ENCODE peak calls at places on chromosomes 3 and 15, in four cellular contexts. F, H, L and B are unnamed samples.

GRCh38 chr3:80696280-80696679 is 928.5 kb upstream of the ROBO1 start:
- DNase-seq in F (no peak), H (no peak), L (no peak), B (no peak)

GRCh38 chr15:62782100-62782791 is 260.3 kb upstream of the TPM1 start:
- DNase-seq in F (peak; percentile 76), H (peak; percentile 97), L (peak; percentile 70), B (peak; percentile 54)

GRCh38 chr3:114571363-114571762 is 277.5 kb downstream of the TIGIT start:
- DNase-seq in F (no peak), H (no peak), L (no peak), B (no peak)

GRCh38 chr3:37993811-37994638 is 3.4 kb downstream of the VILL start:
- DNase-seq in F (peak; percentile 86), H (peak; percentile 93), L (peak; percentile 92), B (peak; percentile 79)

GRCh38 chr3:44509393-44509921 is 32.0 kb upstream of the ZNF445 start:
- DNase-seq in F (no peak), H (peak; percentile 7), L (no peak), B (peak; percentile 5)

GRCh38 chr3:112333002-112333385 is at the start of gene CD200:
- DNase-seq in F (peak; percentile 75), H (peak; percentile 75), L (no peak), B (peak; percentile 45)

GRCh38 chr15:64532921-64533320 is 72.5 kb downstream of the ZNF609 start:
- DNase-seq in F (no peak), H (peak; percentile 33), L (no peak), B (peak; percentile 38)

GRCh38 chr3:149657796-149658443 is at the start of gene WWTR1:
- DNase-seq in F (peak; percentile 97), H (peak; percentile 97), L (no peak), B (peak; percentile 95)

GRCh38 chr3:14440531-14441239 is 38.3 kb downstream of the SLC6A6 start:
- DNase-seq in F (no peak), H (peak; percentile 34), L (no peak), B (no peak)

GRCh38 chr15:52068004-52068403 is 44.6 kb downstream of the BCL2L10 start:
- DNase-seq in F (no peak), H (peak; percentile 33), L (no peak), B (no peak)

GRCh38 chr15:55774113-55774970 is 31.4 kb upstream of the PRTG start:
- DNase-seq in F (no peak), H (peak; percentile 40), L (peak; percentile 73), B (peak; percentile 17)

GRCh38 chr3:147371771-147372340 is 34.5 kb downstream of the ZIC4 start:
- DNase-seq in F (no peak), H (no peak), L (no peak), B (no peak)

GRCh38 chr3:86996261-86996955 is 5.5 kb upstream of the VGLL3 start:
- DNase-seq in F (no peak), H (peak; percentile 79), L (no peak), B (no peak)

GRCh38 chr15:52331490-52332240 is 36.1 kb upstream of the MYO5C start:
- DNase-seq in F (no peak), H (peak; percentile 63), L (peak; percentile 89), B (peak; percentile 35)

GRCh38 chr3:127676456-127676855 is 3.7 kb downstream of the ABTB1 start:
- DNase-seq in F (no peak), H (no peak), L (no peak), B (peak; percentile 36)

GRCh38 chr15:26771168-26771916 is 1.5 kb downstream of the GABRB3 start:
- DNase-seq in F (peak; percentile 21), H (peak; percentile 2), L (no peak), B (no peak)

GRCh38 chr3:11662392-11662990 is 18.8 kb upstream of the VGLL4 start:
- DNase-seq in F (no peak), H (peak; percentile 43), L (no peak), B (no peak)

GRCh38 chr15:40054056-40054745 is 15.2 kb upstream of the SRP14 start:
- DNase-seq in F (no peak), H (no peak), L (no peak), B (no peak)

GRCh38 chr3:38349684-38350359 is 3.2 kb downstream of the XYLB start:
- DNase-seq in F (no peak), H (no peak), L (no peak), B (peak; percentile 54)

GRCh38 chr15:68228971-68229385 is 550 bp downstream of the CLN6 start:
- DNase-seq in F (peak; percentile 29), H (no peak), L (peak; percentile 74), B (no peak)

GRCh38 chr15:66080791-66081475 is 172.6 kb downstream of the MEGF11 start:
- DNase-seq in F (peak; percentile 76), H (peak; percentile 65), L (no peak), B (peak; percentile 83)

GRCh38 chr3:85533586-85533985 is 574.8 kb downstream of the CADM2 start:
- DNase-seq in F (no peak), H (no peak), L (no peak), B (no peak)

GRCh38 chr3:127406309-127407025 is 118.6 kb upstream of the PRR20G start:
- DNase-seq in F (no peak), H (peak; percentile 11), L (peak; percentile 75), B (no peak)

GRCh38 chr15:57048930-57049550 is 130.6 kb downstream of the TCF12 start:
- DNase-seq in F (no peak), H (no peak), L (no peak), B (no peak)

GRCh38 chr3:130905551-130905950 is 11.7 kb downstream of the ATP2C1 start:
- DNase-seq in F (no peak), H (peak; percentile 83), L (peak; percentile 77), B (no peak)

GRCh38 chr3:184050217-184050847 is 2.5 kb upstream of the HTR3C start:
- DNase-seq in F (no peak), H (no peak), L (peak; percentile 50), B (no peak)

GRCh38 chr3:148707596-148708386 is 10.1 kb downstream of the AGTR1 start:
- DNase-seq in F (no peak), H (peak; percentile 18), L (no peak), B (no peak)

GRCh38 chr3:166456291-166456690 is 619.1 kb upstream of the BCHE start:
- DNase-seq in F (no peak), H (no peak), L (no peak), B (no peak)

GRCh38 chr3:27568393-27568792 is 84.2 kb upstream of the SLC4A7 start:
- DNase-seq in F (peak; percentile 10), H (peak; percentile 78), L (no peak), B (peak; percentile 52)

GRCh38 chr3:140397847-140398246 is 280.0 kb upstream of the TRIM42 start:
- DNase-seq in F (no peak), H (no peak), L (no peak), B (no peak)

GRCh38 chr15:66249623-66250174 is 3.9 kb downstream of the MEGF11 start:
- DNase-seq in F (no peak), H (no peak), L (no peak), B (no peak)

GRCh38 chr3:19202754-19203153 is 54.4 kb downstream of the KCNH8 start:
- DNase-seq in F (no peak), H (no peak), L (no peak), B (no peak)

GRCh38 chr15:29533667-29534066 is 264.0 kb upstream of the NSMCE3 start:
- DNase-seq in F (no peak), H (peak; percentile 30), L (no peak), B (no peak)

GRCh38 chr15:51403072-51403878 is 61.8 kb downstream of the GLDN start:
- DNase-seq in F (no peak), H (peak; percentile 69), L (peak; percentile 73), B (no peak)

GRCh38 chr3:25429960-25430941 is 2.2 kb downstream of the RARB start:
- DNase-seq in F (no peak), H (peak; percentile 58), L (no peak), B (no peak)
- H3K4me3 ChIP-seq in F (peak overlapping the region; percentile 59), H (peak overlapping the region; percentile 81), L (no peak overlapping the region), B (peak overlapping the region; percentile 71)

GRCh38 chr15:93146196-93146595 is 57.2 kb upstream of the RGMA start:
- DNase-seq in F (no peak), H (no peak), L (no peak), B (no peak)

GRCh38 chr15:93146601-93147000 is 57.6 kb upstream of the RGMA start:
- DNase-seq in F (no peak), H (no peak), L (no peak), B (no peak)

GRCh38 chr15:93141373-93141790 is 52.4 kb upstream of the RGMA start:
- DNase-seq in F (no peak), H (no peak), L (no peak), B (no peak)

GRCh38 chr15:93144477-93145270 is 55.7 kb upstream of the RGMA start:
- DNase-seq in F (no peak), H (no peak), L (no peak), B (no peak)

DNA sequence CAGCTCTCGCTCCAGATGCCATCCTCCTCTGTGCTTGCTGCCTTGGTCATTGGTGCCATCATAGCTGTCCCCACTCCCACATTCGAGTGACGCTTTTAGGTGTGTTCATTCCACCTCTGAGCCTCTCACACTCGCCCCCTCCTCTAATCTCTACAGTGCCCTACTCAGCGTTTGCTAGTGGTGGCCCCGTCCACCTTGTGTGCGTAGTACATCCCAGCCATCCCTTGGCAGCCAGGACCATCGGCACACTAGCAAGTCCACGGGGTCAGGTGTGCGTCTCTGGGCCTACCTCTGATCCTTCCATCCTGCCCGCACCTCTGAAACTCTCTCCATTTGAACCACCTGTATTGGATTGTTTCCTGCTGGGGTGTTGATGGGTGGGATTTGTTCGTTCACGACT is 54.2 kb upstream of the RGMA start:
- DNase-seq in F (no peak), H (no peak), L (no peak), B (no peak)
- H3K4me3 ChIP-seq in F (no peak overlapping the region), H (no peak overlapping the region), L (no peak overlapping the region), B (no peak overlapping the region)

GRCh38 chr3:52146811-52147210 is 7.4 kb downstream of the POC1A start:
- DNase-seq in F (no peak), H (no peak), L (no peak), B (no peak)
- H3K4me3 ChIP-seq in F (no peak overlapping the region), H (no peak overlapping the region), L (no peak overlapping the region), B (no peak overlapping the region)

GRCh38 chr3:128993461-128994172 is at the start of gene CFAP92:
- DNase-seq in F (peak; percentile 88), H (peak; percentile 76), L (peak; percentile 88), B (peak; percentile 95)
- H3K4me3 ChIP-seq in F (peak within 1 kb of the TSS; percentile 43), H (peak within 1 kb of the TSS; percentile 37), L (peak within 1 kb of the TSS; percentile 53), B (peak within 1 kb of the TSS; percentile 43)

DNA sequence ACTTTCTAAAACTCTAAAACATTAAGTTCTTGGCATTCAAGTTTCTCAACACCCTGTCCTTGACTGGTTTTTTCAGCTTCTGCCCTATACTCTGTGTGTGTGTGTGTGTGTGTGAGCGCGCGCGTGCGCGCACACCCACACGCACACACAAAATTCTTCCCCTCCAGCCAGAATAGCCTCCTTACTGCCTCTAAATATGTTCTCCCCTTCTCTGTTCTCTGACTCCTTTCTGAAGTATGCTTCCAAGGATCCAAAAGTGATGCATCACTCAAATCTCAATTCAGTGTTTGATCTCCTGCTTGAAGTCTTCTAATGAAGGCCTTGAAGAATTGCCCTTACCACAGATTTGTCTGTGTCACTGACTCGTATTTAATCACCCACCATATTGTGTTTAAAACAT is 129.8 kb downstream of the SLC25A26 start:
- DNase-seq in F (no peak), H (no peak), L (no peak), B (no peak)
- H3K4me3 ChIP-seq in F (no peak overlapping the region), H (no peak overlapping the region), L (no peak overlapping the region), B (no peak overlapping the region)